ENCODE peak calls at places on chromosomes 12 and 14, in seven cellular contexts. P, B, W, A, S, N and K are unnamed samples.

GRCh38 chr14:92401561-92401960 is 78.6 kb downstream of the SLC24A4 start:
- DNase-seq in A (no peak), S (no peak), P (no peak), N (no peak), B (no peak), W (no peak), K (no peak)

GRCh38 chr12:2678416-2678815 is 116.4 kb upstream of the FKBP4 start:
- DNase-seq in W (no peak), B (no peak), A (no peak), P (no peak), N (no peak), S (no peak), K (no peak)

GRCh38 chr14:23550131-23550826 is 1.3 kb downstream of the ZFHX2 start:
- DNase-seq in B (no peak), S (no peak), A (no peak), N (peak), W (no peak), P (no peak), K (no peak)

GRCh38 chr12:27193854-27194544 is 50.1 kb upstream of the STK38L start:
- DNase-seq in B (no peak), A (no peak), S (no peak), W (no peak), P (no peak), N (peak), K (no peak)

GRCh38 chr14:103514596-103515421 is 7.8 kb downstream of the CKB start:
- DNase-seq in A (no peak), W (no peak), B (no peak), S (no peak), P (no peak), N (no peak), K (no peak)

GRCh38 chr12:107992870-107993451 is 136.1 kb upstream of the WSCD2 start:
- DNase-seq in A (peak), P (peak), B (peak), W (peak), N (peak), S (peak), K (peak)

GRCh38 chr14:58026967-58027366 is 125.0 kb downstream of the ARMH4 start:
- DNase-seq in W (no peak), N (no peak), A (no peak), B (no peak), P (no peak), S (no peak), K (no peak)

GRCh38 chr12:20367731-20368652 is at the start of gene PDE3A:
- DNase-seq in W (no peak), S (no peak), P (peak), A (peak), N (peak), B (no peak), K (peak)

GRCh38 chr12:114319422-114319821 is 86.5 kb downstream of the TBX5 start:
- DNase-seq in W (no peak), P (no peak), S (no peak), B (no peak), N (no peak), A (no peak), K (no peak)

GRCh38 chr14:89332031-89332430 is 85.0 kb downstream of the FOXN3 start:
- DNase-seq in N (no peak), B (no peak), W (no peak), A (no peak), S (no peak), P (no peak), K (no peak)

GRCh38 chr12:9334026-9334692 is 126.0 kb upstream of the PZP start:
- DNase-seq in P (no peak), S (no peak), W (peak), N (no peak), B (no peak), A (no peak), K (no peak)

GRCh38 chr12:71594214-71594948 is 69.3 kb downstream of the ZFC3H1 start:
- DNase-seq in A (no peak), P (peak), B (peak), W (peak), S (no peak), N (peak), K (no peak)

GRCh38 chr14:65552724-65553123 is 140.2 kb downstream of the FUT8 start:
- DNase-seq in A (no peak), S (no peak), P (no peak), W (no peak), N (no peak), B (no peak), K (no peak)

GRCh38 chr12:95700316-95700785 is 90.2 kb downstream of the NTN4 start:
- DNase-seq in B (no peak), W (no peak), N (no peak), P (no peak), A (no peak), S (peak), K (no peak)

GRCh38 chr14:67539116-67539515 is 6.0 kb downstream of the PLEKHH1 start:
- DNase-seq in S (no peak), N (no peak), B (no peak), P (no peak), A (no peak), W (no peak), K (no peak)

GRCh38 chr12:45415393-45415817 is 199.5 kb downstream of the ANO6 start:
- DNase-seq in N (no peak), B (peak), W (peak), S (peak), P (peak), A (no peak), K (peak)

GRCh38 chr14:70718383-70719123 is 76.8 kb downstream of the TTC9 start:
- DNase-seq in N (no peak), B (no peak), S (no peak), W (no peak), P (no peak), A (no peak), K (no peak)

GRCh38 chr14:65101631-65102440 is 481 bp downstream of the MAX start:
- DNase-seq in P (no peak), W (no peak), S (no peak), A (peak), B (no peak), N (peak), K (no peak)

GRCh38 chr14:41505491-41505890 is 101.2 kb upstream of the LRFN5 start:
- DNase-seq in A (no peak), N (no peak), B (no peak), W (no peak), P (no peak), S (no peak), K (no peak)

GRCh38 chr12:89181271-89181920 is 170.9 kb downstream of the DUSP6 start:
- DNase-seq in A (no peak), B (no peak), P (no peak), W (no peak), S (no peak), N (no peak), K (no peak)

GRCh38 chr12:124617615-124618014 is 50.2 kb upstream of the NCOR2 start:
- DNase-seq in N (peak), S (no peak), P (no peak), A (no peak), W (no peak), B (peak), K (peak)

GRCh38 chr14:42628591-42628990 is 1021.9 kb downstream of the LRFN5 start:
- DNase-seq in N (no peak), B (no peak), P (no peak), A (no peak), S (no peak), W (no peak), K (no peak)

GRCh38 chr12:117143008-117143532 is 43.9 kb upstream of the TESC start:
- DNase-seq in A (no peak), P (no peak), N (peak), W (peak), B (no peak), S (no peak), K (peak)

GRCh38 chr14:22737052-22737451 is 29.4 kb upstream of the OXA1L start:
- DNase-seq in P (no peak), S (no peak), B (no peak), N (no peak), W (no peak), A (no peak), K (no peak)

GRCh38 chr12:2057041-2057792 is 4.4 kb downstream of the CACNA1C start:
- DNase-seq in P (peak), N (peak), S (no peak), W (peak), A (peak), B (peak), K (peak)

GRCh38 chr14:28635387-28635786 is 131.2 kb upstream of the FOXG1 start:
- DNase-seq in B (peak), P (peak), W (peak), A (no peak), S (no peak), N (no peak), K (peak)

GRCh38 chr12:96383371-96383770 is 16.9 kb downstream of the CDK17 start:
- DNase-seq in S (no peak), N (no peak), A (no peak), B (no peak), W (no peak), P (no peak), K (no peak)

GRCh38 chr12:132429122-132429931 is 60.6 kb upstream of the FBRSL1 start:
- DNase-seq in S (no peak), A (peak), W (peak), P (no peak), N (peak), B (no peak), K (no peak)

GRCh38 chr12:51980051-51980808 is 26.5 kb upstream of the TAMALIN start:
- DNase-seq in P (no peak), N (peak), A (peak), S (no peak), W (peak), B (peak), K (peak)

GRCh38 chr14:75301666-75302325 is 23.2 kb downstream of the FOS start:
- DNase-seq in P (no peak), N (no peak), W (no peak), S (no peak), B (peak), A (no peak), K (no peak)

GRCh38 chr14:59161571-59162175 is 26.8 kb upstream of the DAAM1 start:
- DNase-seq in W (peak), P (peak), A (no peak), S (no peak), N (no peak), B (no peak), K (no peak)

GRCh38 chr14:33755358-33755757 is 195.5 kb downstream of the EGLN3 start:
- DNase-seq in W (no peak), S (no peak), N (no peak), B (no peak), A (no peak), P (no peak), K (no peak)

GRCh38 chr14:96923003-96923402 is 125.8 kb downstream of the VRK1 start:
- DNase-seq in W (no peak), S (no peak), A (no peak), N (no peak), P (no peak), B (no peak), K (no peak)

GRCh38 chr12:113766133-113766879 is 199.8 kb downstream of the RBM19 start:
- DNase-seq in N (peak), A (peak), B (no peak), S (no peak), W (peak), P (no peak), K (no peak)

GRCh38 chr12:88925370-88925915 is 345.2 kb upstream of the KITLG start:
- DNase-seq in S (no peak), B (no peak), P (no peak), W (no peak), N (no peak), A (no peak), K (no peak)

GRCh38 chr14:93707475-93707874 is 80.8 kb downstream of the PRIMA1 start:
- DNase-seq in N (no peak), B (no peak), P (no peak), A (no peak), S (no peak), W (no peak), K (no peak)

DNA sequence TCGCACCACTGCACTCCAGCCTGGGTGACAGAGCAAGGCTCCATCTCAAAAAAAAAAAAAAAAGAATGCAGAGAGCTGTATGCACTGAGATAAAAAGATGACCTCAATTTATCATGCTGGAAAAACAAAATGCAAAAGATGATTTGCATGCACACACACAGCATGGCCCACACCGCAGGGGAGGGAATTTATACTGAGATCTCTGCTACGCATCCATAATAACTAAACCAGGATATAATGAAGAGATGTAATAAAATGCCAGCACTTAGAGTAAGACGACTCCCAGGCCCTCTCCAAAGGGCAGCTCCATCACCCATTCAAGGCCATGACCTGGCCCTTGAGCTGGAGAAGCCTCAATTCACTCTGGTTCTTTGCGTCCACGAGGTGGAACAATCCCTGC is 38.3 kb downstream of the RNF34 start:
- DNase-seq in A (no peak), W (no peak), B (no peak), P (no peak), S (no peak), N (no peak), K (no peak)
- TF ChIP-seq JUND in A (no peak), W (no peak), B (no peak), P (no peak), S (no peak), N (no peak), K (no peak)

DNA sequence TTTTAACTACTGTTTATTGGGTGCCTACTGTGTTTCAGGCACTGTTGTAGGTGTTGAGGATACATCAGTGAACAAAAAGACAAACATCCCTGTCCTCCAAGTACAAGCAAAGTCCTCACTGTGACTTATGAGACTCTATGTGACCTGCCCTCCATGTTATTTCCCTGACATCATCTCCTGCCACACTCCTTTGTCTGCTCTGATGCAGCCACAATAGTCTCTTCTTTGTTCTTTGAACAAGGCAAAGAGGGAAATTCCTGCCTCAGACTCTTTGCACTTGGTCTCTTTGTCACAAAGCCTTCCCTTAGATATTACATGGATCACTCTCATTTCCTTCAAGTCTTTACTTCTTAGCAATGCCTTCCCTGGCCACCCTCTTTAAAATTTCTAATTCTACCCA is 240.1 kb upstream of the SRRM4 start:
- DNase-seq in A (no peak), P (no peak), B (no peak), S (no peak), N (no peak), W (no peak), K (no peak)
- TF ChIP-seq JUND in A (no peak), P (no peak), B (no peak), S (no peak), N (no peak), W (no peak), K (no peak)

GRCh38 chr12:60230103-60230502 is 634.3 kb downstream of the SLC16A7 start:
- DNase-seq in N (no peak), W (no peak), A (no peak), P (no peak), S (no peak), B (no peak), K (no peak)

GRCh38 chr12:60231976-60232907 is 636.4 kb downstream of the SLC16A7 start:
- DNase-seq in A (no peak), P (no peak), W (no peak), S (no peak), B (no peak), N (no peak), K (no peak)

GRCh38 chr12:60235261-60235660 is 639.4 kb downstream of the SLC16A7 start:
- DNase-seq in B (no peak), W (no peak), P (no peak), N (no peak), S (no peak), A (no peak), K (no peak)

GRCh38 chr12:60227916-60228315 is 632.1 kb downstream of the SLC16A7 start:
- DNase-seq in P (no peak), N (no peak), A (no peak), S (no peak), W (no peak), B (no peak), K (no peak)

DNA sequence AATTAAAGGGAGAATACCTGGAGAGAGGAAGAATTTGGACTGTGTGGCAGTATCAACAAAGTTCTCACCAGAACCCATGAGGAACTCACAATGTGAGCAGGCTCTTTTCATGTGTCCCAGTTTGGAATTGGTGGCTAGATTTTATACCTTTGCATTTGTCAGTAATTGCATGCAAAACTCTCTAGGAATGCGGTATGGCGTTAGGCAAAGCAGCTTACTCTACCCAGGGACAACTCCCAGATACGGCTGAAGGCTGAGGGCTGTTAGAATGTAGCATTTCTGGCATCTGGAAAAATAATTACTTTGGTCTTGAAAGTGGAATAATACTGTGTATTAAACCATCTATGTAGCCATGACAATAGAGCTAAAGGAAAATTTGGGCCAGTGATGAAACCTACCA is 635.5 kb downstream of the SLC16A7 start:
- DNase-seq in P (no peak), W (no peak), N (no peak), S (no peak), B (no peak), A (no peak), K (no peak)
- TF ChIP-seq JUND in P (no peak), W (no peak), N (no peak), S (no peak), B (no peak), A (no peak), K (no peak)

GRCh38 chr12:64890873-64891468 is 66.5 kb downstream of the TBC1D30 start:
- DNase-seq in B (peak), S (no peak), N (peak), P (peak), A (no peak), W (peak), K (peak)
- TF ChIP-seq JUND in B (no peak), S (no peak), N (no peak), P (no peak), A (peak), W (no peak), K (no peak)